ENCODE peak calls at places on chromosomes 6 and 20, in six cellular contexts. One of them, this sample, is unnamed.
A peak's percentile ranks its signal among the peaks of the same experiment; 100 is the strongest.

GRCh38 chr6:55536579-55536978 is 42.4 kb downstream of the HMGCLL1 start:
- DNase-seq in left ventricle myocardium inferior: no peak
- DNase-seq in right cardiac atrium: no peak
- DNase-seq in CD4-positive, CD25-positive, alpha-beta regulatory T cell: no peak
- DNase-seq in suprapubic skin: no peak
- DNase-seq in H1: no peak
- DNase-seq in this sample: no peak

GRCh38 chr6:170270984-170271593 is 19.8 kb downstream of the DLL1 start:
- DNase-seq in suprapubic skin: no peak
- DNase-seq in left ventricle myocardium inferior: no peak
- DNase-seq in CD4-positive, CD25-positive, alpha-beta regulatory T cell: no peak
- DNase-seq in right cardiac atrium: no peak
- DNase-seq in H1: no peak
- DNase-seq in this sample: no peak

GRCh38 chr20:60138263-60139127 is 180.3 kb downstream of the CDH26 start:
- DNase-seq in H1: no peak
- DNase-seq in left ventricle myocardium inferior: peak; percentile 59
- DNase-seq in suprapubic skin: no peak
- DNase-seq in CD4-positive, CD25-positive, alpha-beta regulatory T cell: peak; percentile 71
- DNase-seq in right cardiac atrium: peak; percentile 80
- DNase-seq in this sample: peak; percentile 34

GRCh38 chr6:140579918-140580317 is 1205.5 kb upstream of the CITED2 start:
- DNase-seq in left ventricle myocardium inferior: no peak
- DNase-seq in CD4-positive, CD25-positive, alpha-beta regulatory T cell: no peak
- DNase-seq in suprapubic skin: no peak
- DNase-seq in H1: no peak
- DNase-seq in right cardiac atrium: no peak
- DNase-seq in this sample: no peak

GRCh38 chr6:40185486-40185885 is 251.2 kb upstream of the MOCS1 start:
- DNase-seq in H1: no peak
- DNase-seq in CD4-positive, CD25-positive, alpha-beta regulatory T cell: no peak
- DNase-seq in suprapubic skin: no peak
- DNase-seq in right cardiac atrium: no peak
- DNase-seq in left ventricle myocardium inferior: no peak
- DNase-seq in this sample: no peak

GRCh38 chr20:10218536-10219451 is at the start of gene SNAP25:
- DNase-seq in right cardiac atrium: peak; percentile 70
- DNase-seq in H1: peak; percentile 87
- DNase-seq in suprapubic skin: no peak
- DNase-seq in left ventricle myocardium inferior: no peak
- DNase-seq in CD4-positive, CD25-positive, alpha-beta regulatory T cell: peak; percentile 54
- DNase-seq in this sample: peak; percentile 39

GRCh38 chr6:117265425-117266266 is at the start of gene VGLL2:
- DNase-seq in CD4-positive, CD25-positive, alpha-beta regulatory T cell: no peak
- DNase-seq in left ventricle myocardium inferior: peak; percentile 27
- DNase-seq in right cardiac atrium: peak; percentile 78
- DNase-seq in H1: peak; percentile 79
- DNase-seq in suprapubic skin: no peak
- DNase-seq in this sample: no peak

GRCh38 chr6:109595998-109596397 is 95.0 kb downstream of the AK9 start:
- DNase-seq in H1: peak; percentile 49
- DNase-seq in left ventricle myocardium inferior: no peak
- DNase-seq in suprapubic skin: no peak
- DNase-seq in CD4-positive, CD25-positive, alpha-beta regulatory T cell: peak; percentile 37
- DNase-seq in right cardiac atrium: no peak
- DNase-seq in this sample: peak; percentile 5

GRCh38 chr20:50838322-50838625 is 43.4 kb downstream of the BCAS4 start:
- DNase-seq in CD4-positive, CD25-positive, alpha-beta regulatory T cell: no peak
- DNase-seq in left ventricle myocardium inferior: no peak
- DNase-seq in H1: no peak
- DNase-seq in right cardiac atrium: no peak
- DNase-seq in suprapubic skin: no peak
- DNase-seq in this sample: no peak

GRCh38 chr6:143064996-143065683 is 4.5 kb downstream of the AIG1 start:
- DNase-seq in right cardiac atrium: no peak
- DNase-seq in left ventricle myocardium inferior: no peak
- DNase-seq in suprapubic skin: no peak
- DNase-seq in H1: no peak
- DNase-seq in CD4-positive, CD25-positive, alpha-beta regulatory T cell: no peak
- DNase-seq in this sample: no peak

GRCh38 chr20:51306521-51307358 is 235.8 kb downstream of the NFATC2 start:
- DNase-seq in H1: peak; percentile 92
- DNase-seq in right cardiac atrium: peak; percentile 89
- DNase-seq in CD4-positive, CD25-positive, alpha-beta regulatory T cell: peak; percentile 61
- DNase-seq in suprapubic skin: peak; percentile 87
- DNase-seq in left ventricle myocardium inferior: peak; percentile 65
- DNase-seq in this sample: peak; percentile 65

GRCh38 chr6:153130515-153131036 is 506 bp downstream of the RGS17 start:
- DNase-seq in H1: peak; percentile 67
- DNase-seq in CD4-positive, CD25-positive, alpha-beta regulatory T cell: no peak
- DNase-seq in right cardiac atrium: peak; percentile 43
- DNase-seq in suprapubic skin: no peak
- DNase-seq in left ventricle myocardium inferior: no peak
- DNase-seq in this sample: no peak

GRCh38 chr6:2733736-2734480 is 16.8 kb downstream of the MYLK4 start:
- DNase-seq in H1: no peak
- DNase-seq in CD4-positive, CD25-positive, alpha-beta regulatory T cell: no peak
- DNase-seq in left ventricle myocardium inferior: peak; percentile 70
- DNase-seq in right cardiac atrium: peak; percentile 75
- DNase-seq in suprapubic skin: no peak
- DNase-seq in this sample: no peak

GRCh38 chr20:19603390-19603753 is 154.7 kb upstream of the RIN2 start:
- DNase-seq in CD4-positive, CD25-positive, alpha-beta regulatory T cell: no peak
- DNase-seq in right cardiac atrium: no peak
- DNase-seq in left ventricle myocardium inferior: no peak
- DNase-seq in H1: no peak
- DNase-seq in suprapubic skin: no peak
- DNase-seq in this sample: no peak

GRCh38 chr6:127389706-127390105 is 46.3 kb upstream of the ECHDC1 start:
- DNase-seq in CD4-positive, CD25-positive, alpha-beta regulatory T cell: no peak
- DNase-seq in right cardiac atrium: no peak
- DNase-seq in H1: no peak
- DNase-seq in left ventricle myocardium inferior: no peak
- DNase-seq in suprapubic skin: no peak
- DNase-seq in this sample: no peak

GRCh38 chr6:31037692-31038091 is 27.4 kb downstream of the MUC22 start:
- DNase-seq in H1: no peak
- DNase-seq in CD4-positive, CD25-positive, alpha-beta regulatory T cell: no peak
- DNase-seq in suprapubic skin: no peak
- DNase-seq in left ventricle myocardium inferior: no peak
- DNase-seq in right cardiac atrium: no peak
- DNase-seq in this sample: no peak

GRCh38 chr6:8237668-8238067 is 135.3 kb upstream of the EEF1E1 start:
- DNase-seq in suprapubic skin: no peak
- DNase-seq in CD4-positive, CD25-positive, alpha-beta regulatory T cell: no peak
- DNase-seq in H1: no peak
- DNase-seq in right cardiac atrium: no peak
- DNase-seq in left ventricle myocardium inferior: no peak
- DNase-seq in this sample: no peak

GRCh38 chr6:8236956-8237355 is 134.6 kb upstream of the EEF1E1 start:
- DNase-seq in right cardiac atrium: no peak
- DNase-seq in suprapubic skin: no peak
- DNase-seq in CD4-positive, CD25-positive, alpha-beta regulatory T cell: no peak
- DNase-seq in left ventricle myocardium inferior: no peak
- DNase-seq in H1: no peak
- DNase-seq in this sample: no peak

GRCh38 chr6:8230357-8230756 is 128.0 kb upstream of the EEF1E1 start:
- DNase-seq in H1: no peak
- DNase-seq in CD4-positive, CD25-positive, alpha-beta regulatory T cell: no peak
- DNase-seq in left ventricle myocardium inferior: no peak
- DNase-seq in suprapubic skin: no peak
- DNase-seq in right cardiac atrium: no peak
- DNase-seq in this sample: no peak

GRCh38 chr6:8229913-8230312 is 127.6 kb upstream of the EEF1E1 start:
- DNase-seq in CD4-positive, CD25-positive, alpha-beta regulatory T cell: no peak
- DNase-seq in right cardiac atrium: no peak
- DNase-seq in suprapubic skin: no peak
- DNase-seq in H1: no peak
- DNase-seq in left ventricle myocardium inferior: no peak
- DNase-seq in this sample: no peak

DNA sequence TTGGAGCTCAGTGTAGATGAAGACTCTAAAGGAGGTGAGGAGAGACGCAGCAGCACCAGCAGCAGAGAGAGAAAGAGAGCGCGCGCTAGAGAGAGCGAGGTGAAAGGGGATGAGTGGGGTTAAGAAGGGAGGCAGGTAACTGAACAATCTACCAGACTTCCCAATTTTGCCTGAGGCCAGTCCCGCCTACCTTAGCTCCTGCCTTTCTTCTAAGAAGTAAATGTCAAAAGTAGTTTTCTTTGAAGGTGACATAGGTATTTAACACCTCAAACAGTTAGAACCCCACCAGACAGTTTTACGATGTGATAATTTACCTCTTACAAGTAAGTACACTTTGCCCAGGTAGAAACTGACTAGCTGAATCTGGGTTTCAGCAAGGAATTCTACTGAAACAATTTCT is 132.0 kb upstream of the EEF1E1 start:
- DNase-seq in right cardiac atrium: no peak
- DNase-seq in H1: no peak
- DNase-seq in left ventricle myocardium inferior: no peak
- DNase-seq in CD4-positive, CD25-positive, alpha-beta regulatory T cell: no peak
- DNase-seq in suprapubic skin: no peak
- DNase-seq in this sample: no peak
- H3K4me1 ChIP-seq in right cardiac atrium: no peaks in the 10 kb centered on the region
- H3K4me1 ChIP-seq in H1: no peaks in the 10 kb centered on the region
- H3K4me1 ChIP-seq in left ventricle myocardium inferior: no peaks in the 10 kb centered on the region
- H3K4me1 ChIP-seq in CD4-positive, CD25-positive, alpha-beta regulatory T cell: no peaks in the 10 kb centered on the region
- H3K4me1 ChIP-seq in suprapubic skin: no peaks in the 10 kb centered on the region
- H3K4me1 ChIP-seq in this sample: no peaks in the 10 kb centered on the region

DNA sequence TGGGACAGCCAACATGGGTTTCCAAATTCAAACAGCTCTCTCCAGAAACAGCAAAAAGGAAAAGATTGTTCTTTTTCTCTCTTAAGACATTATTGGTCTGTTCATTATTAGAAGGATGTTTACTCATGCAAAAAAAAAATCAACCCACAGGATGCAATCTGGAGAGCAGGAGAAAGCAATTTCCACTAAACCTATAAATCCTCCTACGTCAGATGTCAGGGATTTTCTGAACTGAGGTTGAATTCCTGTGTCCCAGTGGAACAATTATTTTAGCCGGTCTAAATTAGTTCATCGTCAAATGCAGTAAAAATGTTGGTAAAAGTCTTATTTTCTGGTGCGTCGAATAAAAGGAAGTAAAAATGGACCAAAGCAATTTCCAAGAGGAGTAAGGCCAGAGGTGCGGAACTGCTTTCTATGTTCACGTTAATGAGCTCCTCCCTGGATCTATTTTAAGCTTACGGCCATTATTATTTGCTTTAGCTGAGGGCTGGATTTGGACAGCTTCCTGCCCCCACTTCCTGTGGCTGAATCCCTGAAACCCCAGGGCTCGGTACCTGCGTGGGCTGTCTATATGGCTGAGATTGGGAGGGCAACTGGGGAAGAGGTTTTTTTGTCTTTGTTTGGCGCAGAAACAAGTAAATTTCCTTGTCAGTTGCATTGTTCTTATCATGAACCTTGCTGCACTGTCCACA is at the start of gene GABRR1:
- DNase-seq in left ventricle myocardium inferior: no peak
- DNase-seq in H1: no peak
- DNase-seq in suprapubic skin: no peak
- DNase-seq in right cardiac atrium: no peak
- DNase-seq in CD4-positive, CD25-positive, alpha-beta regulatory T cell: no peak
- DNase-seq in this sample: no peak
- H3K4me3 ChIP-seq in left ventricle myocardium inferior: no peak within 1 kb of the TSS
- H3K4me3 ChIP-seq in H1: no peak within 1 kb of the TSS
- H3K4me3 ChIP-seq in suprapubic skin: no peak within 1 kb of the TSS
- H3K4me3 ChIP-seq in right cardiac atrium: no peak within 1 kb of the TSS
- H3K4me3 ChIP-seq in CD4-positive, CD25-positive, alpha-beta regulatory T cell: no peak within 1 kb of the TSS
- H3K4me3 ChIP-seq in this sample: no peak within 1 kb of the TSS

GRCh38 chr20:57791946-57792328 is 82.1 kb upstream of the PMEPA1 start:
- DNase-seq in suprapubic skin: no peak
- DNase-seq in right cardiac atrium: no peak
- DNase-seq in CD4-positive, CD25-positive, alpha-beta regulatory T cell: no peak
- DNase-seq in left ventricle myocardium inferior: no peak
- DNase-seq in H1: no peak
- DNase-seq in this sample: no peak
- H3K4me1 ChIP-seq in suprapubic skin: no peaks in the 10 kb centered on the region
- H3K4me1 ChIP-seq in right cardiac atrium: no peaks in the 10 kb centered on the region
- H3K4me1 ChIP-seq in CD4-positive, CD25-positive, alpha-beta regulatory T cell: no peaks in the 10 kb centered on the region
- H3K4me1 ChIP-seq in left ventricle myocardium inferior: no peaks in the 10 kb centered on the region
- H3K4me1 ChIP-seq in H1: no peaks in the 10 kb centered on the region
- H3K4me1 ChIP-seq in this sample: no peaks in the 10 kb centered on the region

GRCh38 chr20:62859721-62860120 is 1.9 kb downstream of the TCFL5 start:
- DNase-seq in left ventricle myocardium inferior: no peak
- DNase-seq in H1: no peak
- DNase-seq in right cardiac atrium: no peak
- DNase-seq in CD4-positive, CD25-positive, alpha-beta regulatory T cell: no peak
- DNase-seq in suprapubic skin: no peak
- DNase-seq in this sample: no peak
- H3K4me3 ChIP-seq in left ventricle myocardium inferior: no peak overlapping the region
- H3K4me3 ChIP-seq in H1: peak overlapping the region; percentile 60
- H3K4me3 ChIP-seq in right cardiac atrium: no peak overlapping the region
- H3K4me3 ChIP-seq in CD4-positive, CD25-positive, alpha-beta regulatory T cell: peak overlapping the region; percentile 53
- H3K4me3 ChIP-seq in suprapubic skin: peak overlapping the region; percentile 51
- H3K4me3 ChIP-seq in this sample: no peak overlapping the region

DNA sequence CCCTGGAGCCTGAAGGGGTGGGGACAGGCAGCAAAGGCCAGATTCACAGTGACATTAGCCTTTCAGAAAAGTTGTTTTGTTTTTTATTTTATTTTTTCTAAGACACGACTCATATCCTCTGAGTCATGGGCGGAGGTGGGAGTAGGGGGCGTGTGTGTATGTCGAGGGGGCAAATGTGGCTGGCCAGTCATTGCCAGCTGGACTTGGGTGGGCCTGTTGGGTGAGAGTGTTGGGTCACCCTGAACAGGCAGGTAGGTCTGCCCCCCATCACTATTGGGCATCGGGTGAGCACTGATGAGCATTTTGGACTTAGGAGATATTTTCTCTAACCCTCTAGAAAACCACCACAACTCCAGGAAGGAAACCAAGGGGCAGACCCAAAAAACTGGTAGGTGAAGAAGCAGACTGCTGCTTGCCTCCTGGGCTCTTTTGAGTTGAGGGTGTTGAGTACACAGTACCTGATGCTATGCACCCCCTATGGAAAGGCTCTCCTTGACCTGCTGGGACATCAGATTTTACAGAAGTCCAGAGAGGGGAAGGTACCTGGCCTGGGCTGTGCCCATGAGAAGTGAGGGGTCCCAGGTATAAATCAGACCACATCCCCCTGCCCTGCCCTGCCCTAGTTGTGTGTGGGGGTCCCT is 5.6 kb downstream of the SMIM29 start:
- DNase-seq in right cardiac atrium: no peak
- DNase-seq in H1: no peak
- DNase-seq in CD4-positive, CD25-positive, alpha-beta regulatory T cell: no peak
- DNase-seq in left ventricle myocardium inferior: no peak
- DNase-seq in suprapubic skin: no peak
- DNase-seq in this sample: no peak
- H3K4me1 ChIP-seq in right cardiac atrium: peaks cover 2% of the 10 kb centered on the region
- H3K4me1 ChIP-seq in H1: peaks cover 24% of the 10 kb centered on the region
- H3K4me1 ChIP-seq in CD4-positive, CD25-positive, alpha-beta regulatory T cell: peaks cover 39% of the 10 kb centered on the region
- H3K4me1 ChIP-seq in left ventricle myocardium inferior: peaks cover 31% of the 10 kb centered on the region
- H3K4me1 ChIP-seq in suprapubic skin: peaks cover 56% of the 10 kb centered on the region
- H3K4me1 ChIP-seq in this sample: peaks cover 70% of the 10 kb centered on the region

This sample was measured in CD4-positive, alpha-beta memory T cell.